ENCODE peak calls at places on chromosome X, in four cellular contexts. One of them, this sample, is unnamed. For H3K4me1, the result is how much of the 10 kb centered on the place peaks cover.

GRCh38 chrX:56833626-56834025 is 104.6 kb downstream of the NBDY start:
- DNase-seq in cardiac muscle cell: no peak
- DNase-seq in CD8-positive, alpha-beta T cell: no peak
- DNase-seq in foreskin keratinocyte: peak
- DNase-seq in this sample: no peak

GRCh38 chrX:130694983-130695382 is 208.0 kb downstream of the ENOX2 start:
- DNase-seq in cardiac muscle cell: no peak
- DNase-seq in CD8-positive, alpha-beta T cell: no peak
- DNase-seq in foreskin keratinocyte: no peak
- DNase-seq in this sample: no peak

GRCh38 chrX:72540318-72540717 is 32.3 kb downstream of the HDAC8 start:
- DNase-seq in CD8-positive, alpha-beta T cell: no peak
- DNase-seq in foreskin keratinocyte: no peak
- DNase-seq in cardiac muscle cell: peak
- DNase-seq in this sample: peak

GRCh38 chrX:24563291-24564010 is 83.7 kb downstream of the PCYT1B start:
- DNase-seq in cardiac muscle cell: no peak
- DNase-seq in CD8-positive, alpha-beta T cell: no peak
- DNase-seq in foreskin keratinocyte: no peak
- DNase-seq in this sample: no peak

GRCh38 chrX:70226048-70226447 is 8.4 kb upstream of the AWAT1 start:
- DNase-seq in CD8-positive, alpha-beta T cell: no peak
- DNase-seq in foreskin keratinocyte: no peak
- DNase-seq in cardiac muscle cell: no peak
- DNase-seq in this sample: no peak

GRCh38 chrX:19686876-19687275 is 171.6 kb upstream of the MAP3K15 start:
- DNase-seq in CD8-positive, alpha-beta T cell: no peak
- DNase-seq in foreskin keratinocyte: no peak
- DNase-seq in cardiac muscle cell: no peak
- DNase-seq in this sample: no peak

GRCh38 chrX:136781180-136781797 is 557 bp upstream of the ARHGEF6 start:
- DNase-seq in cardiac muscle cell: no peak
- DNase-seq in CD8-positive, alpha-beta T cell: no peak
- DNase-seq in foreskin keratinocyte: no peak
- DNase-seq in this sample: no peak

GRCh38 chrX:138765061-138765460 is 53.5 kb upstream of the FGF13 start:
- DNase-seq in foreskin keratinocyte: peak
- DNase-seq in CD8-positive, alpha-beta T cell: no peak
- DNase-seq in cardiac muscle cell: no peak
- DNase-seq in this sample: peak

GRCh38 chrX:45344597-45344996 is 143.9 kb upstream of the DIPK2B start:
- DNase-seq in foreskin keratinocyte: no peak
- DNase-seq in cardiac muscle cell: no peak
- DNase-seq in CD8-positive, alpha-beta T cell: no peak
- DNase-seq in this sample: peak

GRCh38 chrX:55480390-55481062 is 9.1 kb downstream of the USP51 start:
- DNase-seq in CD8-positive, alpha-beta T cell: peak
- DNase-seq in foreskin keratinocyte: no peak
- DNase-seq in cardiac muscle cell: no peak
- DNase-seq in this sample: no peak

GRCh38 chrX:118226060-118226428 is 109.4 kb upstream of the KLHL13 start:
- DNase-seq in foreskin keratinocyte: peak
- DNase-seq in cardiac muscle cell: peak
- DNase-seq in CD8-positive, alpha-beta T cell: no peak
- DNase-seq in this sample: peak

GRCh38 chrX:71168134-71168533 is 23.5 kb downstream of the NLGN3 start:
- DNase-seq in cardiac muscle cell: no peak
- DNase-seq in CD8-positive, alpha-beta T cell: no peak
- DNase-seq in foreskin keratinocyte: no peak
- DNase-seq in this sample: no peak

DNA sequence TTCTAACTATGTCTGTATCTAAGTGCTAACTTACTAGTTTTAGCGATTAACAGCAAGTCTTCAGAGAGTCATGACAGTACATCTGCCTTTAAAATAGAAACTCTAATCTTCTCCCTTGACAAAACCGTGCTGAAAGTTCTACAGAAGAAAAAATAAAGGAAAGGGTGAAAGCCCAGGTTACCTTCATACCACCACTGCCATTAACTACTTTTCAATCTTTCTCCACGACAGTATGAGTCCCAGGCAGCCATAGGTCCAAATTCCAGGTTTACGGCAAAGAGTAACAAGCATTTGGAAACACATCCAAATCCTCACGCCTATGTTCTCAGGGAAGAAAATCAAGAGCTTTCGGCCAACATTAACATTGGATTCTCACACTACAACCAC is 12.4 kb upstream of the ZCCHC13 start:
- DNase-seq in cardiac muscle cell: no peak
- DNase-seq in CD8-positive, alpha-beta T cell: no peak
- DNase-seq in foreskin keratinocyte: no peak
- DNase-seq in this sample: no peak
- H3K27ac ChIP-seq in cardiac muscle cell: peak
- H3K27ac ChIP-seq in CD8-positive, alpha-beta T cell: peak
- H3K27ac ChIP-seq in foreskin keratinocyte: peak
- H3K27ac ChIP-seq in this sample: peak

DNA sequence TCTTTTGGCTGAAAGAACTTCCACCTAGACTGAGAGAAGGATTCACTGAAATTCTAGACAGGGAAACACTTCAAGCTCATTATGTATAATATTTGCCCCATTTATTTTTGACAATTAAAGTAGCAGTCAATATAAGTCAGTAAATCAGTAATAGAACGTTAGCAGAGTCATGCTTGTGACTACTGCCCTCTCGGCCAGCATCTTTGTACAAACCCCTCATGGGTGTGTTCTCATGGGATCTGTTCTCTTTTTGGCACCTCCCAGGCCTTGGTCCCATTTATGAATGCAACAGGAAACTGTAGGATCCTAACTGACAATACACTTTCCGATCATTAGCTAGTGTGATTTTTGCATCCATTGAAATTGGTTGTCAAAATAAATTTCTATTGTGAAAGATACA is 2.9 kb downstream of the MSL3 start:
- DNase-seq in CD8-positive, alpha-beta T cell: no peak
- DNase-seq in foreskin keratinocyte: no peak
- DNase-seq in cardiac muscle cell: no peak
- DNase-seq in this sample: no peak
- H3K4me1 ChIP-seq in CD8-positive, alpha-beta T cell: under half
- H3K4me1 ChIP-seq in foreskin keratinocyte: under half
- H3K4me1 ChIP-seq in cardiac muscle cell: under half
- H3K4me1 ChIP-seq in this sample: under half

DNA sequence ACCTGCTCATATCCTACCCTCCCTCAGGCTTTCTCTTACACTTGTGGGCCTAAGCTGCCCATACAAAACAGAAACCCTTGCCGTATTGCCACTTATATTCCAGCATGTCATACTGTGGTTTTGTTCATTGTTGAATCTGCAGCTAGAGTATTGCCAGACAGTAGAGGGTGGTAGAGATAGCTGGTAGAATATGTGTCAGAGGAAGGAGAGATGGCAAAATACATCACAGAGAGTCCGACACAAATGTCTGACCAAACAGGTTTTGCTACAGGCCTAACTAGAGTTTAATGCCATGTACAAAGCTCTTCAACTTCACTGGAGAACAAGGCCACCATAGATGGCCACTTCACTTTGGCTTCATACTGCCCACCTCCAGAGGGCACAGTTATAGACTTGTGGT is 160.1 kb downstream of the EFHC2 start:
- DNase-seq in foreskin keratinocyte: peak
- DNase-seq in cardiac muscle cell: no peak
- DNase-seq in CD8-positive, alpha-beta T cell: no peak
- DNase-seq in this sample: no peak
- TF ChIP-seq CTCF in foreskin keratinocyte: peak
- TF ChIP-seq CTCF in cardiac muscle cell: no peak
- TF ChIP-seq CTCF in CD8-positive, alpha-beta T cell: no peak
- TF ChIP-seq CTCF in this sample: no peak

GRCh38 chrX:49102221-49102620 is 21.3 kb downstream of the GPKOW start:
- DNase-seq in cardiac muscle cell: no peak
- DNase-seq in CD8-positive, alpha-beta T cell: no peak
- DNase-seq in foreskin keratinocyte: no peak
- DNase-seq in this sample: no peak
- H3K27ac ChIP-seq in cardiac muscle cell: no peak
- H3K27ac ChIP-seq in CD8-positive, alpha-beta T cell: no peak
- H3K27ac ChIP-seq in foreskin keratinocyte: no peak
- H3K27ac ChIP-seq in this sample: no peak

GRCh38 chrX:110175146-110175545 is 142.7 kb downstream of the AMMECR1 start:
- DNase-seq in foreskin keratinocyte: no peak
- DNase-seq in CD8-positive, alpha-beta T cell: no peak
- DNase-seq in cardiac muscle cell: no peak
- DNase-seq in this sample: no peak

GRCh38 chrX:110180176-110180927 is 137.5 kb downstream of the AMMECR1 start:
- DNase-seq in foreskin keratinocyte: peak
- DNase-seq in cardiac muscle cell: no peak
- DNase-seq in CD8-positive, alpha-beta T cell: no peak
- DNase-seq in this sample: peak

GRCh38 chrX:110180928-110181310 is 137.0 kb downstream of the AMMECR1 start:
- DNase-seq in foreskin keratinocyte: peak
- DNase-seq in CD8-positive, alpha-beta T cell: no peak
- DNase-seq in cardiac muscle cell: no peak
- DNase-seq in this sample: peak

GRCh38 chrX:110181459-110182137 is 136.3 kb downstream of the AMMECR1 start:
- DNase-seq in foreskin keratinocyte: no peak
- DNase-seq in cardiac muscle cell: no peak
- DNase-seq in CD8-positive, alpha-beta T cell: no peak
- DNase-seq in this sample: no peak

DNA sequence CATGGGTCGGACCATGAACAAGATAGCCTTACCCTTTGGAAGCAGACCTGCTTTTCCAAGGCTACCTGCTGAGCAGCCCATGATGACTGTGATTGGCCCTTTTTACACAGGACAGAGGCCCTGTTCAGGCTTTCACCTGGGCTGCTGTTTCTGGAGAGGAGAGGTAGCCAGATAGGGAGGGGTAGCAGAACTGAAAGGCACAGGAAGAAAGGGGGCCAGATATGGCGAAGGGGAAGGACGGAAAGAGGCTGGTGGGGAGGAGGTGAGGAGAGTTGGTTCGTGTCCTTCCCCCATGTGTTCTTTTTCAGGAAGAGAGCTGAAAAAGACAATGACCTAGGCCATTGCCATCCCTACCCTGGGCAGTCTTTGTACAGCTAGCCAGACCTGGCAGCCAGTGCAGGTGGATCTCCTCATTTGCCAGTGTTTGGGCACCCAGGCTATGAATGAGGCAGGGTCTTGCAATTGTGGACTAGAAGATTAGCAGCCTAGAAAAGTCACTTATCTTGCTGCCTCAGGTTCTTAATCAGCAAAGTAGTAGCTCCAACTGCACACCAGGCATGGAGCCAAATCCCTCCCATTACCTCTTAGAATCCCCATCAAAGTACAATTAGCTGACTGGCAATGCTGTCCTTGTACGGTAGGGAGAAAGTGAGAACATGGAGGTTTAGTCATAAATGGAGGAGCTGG is 139.6 kb downstream of the AMMECR1 start:
- DNase-seq in CD8-positive, alpha-beta T cell: no peak
- DNase-seq in foreskin keratinocyte: no peak
- DNase-seq in cardiac muscle cell: no peak
- DNase-seq in this sample: no peak
- H3K4me1 ChIP-seq in CD8-positive, alpha-beta T cell: under half
- H3K4me1 ChIP-seq in foreskin keratinocyte: under half
- H3K4me1 ChIP-seq in cardiac muscle cell: under half
- H3K4me1 ChIP-seq in this sample: under half

GRCh38 chrX:135516376-135516775 is 4.1 kb upstream of the INTS6L start:
- DNase-seq in CD8-positive, alpha-beta T cell: no peak
- DNase-seq in cardiac muscle cell: no peak
- DNase-seq in foreskin keratinocyte: no peak
- DNase-seq in this sample: no peak
- TF ChIP-seq CTCF in CD8-positive, alpha-beta T cell: no peak
- TF ChIP-seq CTCF in cardiac muscle cell: no peak
- TF ChIP-seq CTCF in foreskin keratinocyte: peak
- TF ChIP-seq CTCF in this sample: no peak

GRCh38 chrX:16167181-16167580 is at the start of gene MAGEB17:
- DNase-seq in cardiac muscle cell: no peak
- DNase-seq in CD8-positive, alpha-beta T cell: no peak
- DNase-seq in foreskin keratinocyte: no peak
- DNase-seq in this sample: no peak

GRCh38 chrX:16160729-16161128 is 6.6 kb upstream of the MAGEB17 start:
- DNase-seq in foreskin keratinocyte: peak
- DNase-seq in CD8-positive, alpha-beta T cell: no peak
- DNase-seq in cardiac muscle cell: no peak
- DNase-seq in this sample: peak

GRCh38 chrX:16164748-16165147 is 2.5 kb upstream of the MAGEB17 start:
- DNase-seq in foreskin keratinocyte: no peak
- DNase-seq in cardiac muscle cell: no peak
- DNase-seq in CD8-positive, alpha-beta T cell: no peak
- DNase-seq in this sample: no peak

DNA sequence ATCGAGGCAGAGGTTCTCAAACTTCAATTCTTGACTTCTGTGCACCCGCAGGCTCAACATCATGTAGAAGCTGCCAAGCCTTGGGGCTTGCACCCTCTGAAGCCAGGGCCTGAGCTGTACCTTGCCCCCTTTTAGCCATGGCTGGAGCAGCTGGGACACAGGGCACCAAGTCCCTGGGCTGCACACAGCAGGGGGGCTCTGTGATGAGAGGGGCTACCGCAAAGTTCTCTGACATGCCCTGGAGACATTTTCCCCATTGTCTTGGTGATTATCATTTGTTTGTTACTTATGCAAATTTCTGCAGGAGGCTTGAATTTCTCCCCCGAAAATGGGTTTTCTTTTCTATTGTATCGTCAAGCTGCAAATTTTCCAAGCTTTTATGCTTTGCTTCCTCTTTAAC is 4.9 kb upstream of the MAGEB17 start:
- DNase-seq in cardiac muscle cell: no peak
- DNase-seq in CD8-positive, alpha-beta T cell: no peak
- DNase-seq in foreskin keratinocyte: no peak
- DNase-seq in this sample: no peak
- H3K27ac ChIP-seq in cardiac muscle cell: no peak
- H3K27ac ChIP-seq in CD8-positive, alpha-beta T cell: no peak
- H3K27ac ChIP-seq in foreskin keratinocyte: no peak
- H3K27ac ChIP-seq in this sample: no peak

GRCh38 chrX:7158468-7158990 is 10.6 kb upstream of the PUDP start:
- DNase-seq in CD8-positive, alpha-beta T cell: no peak
- DNase-seq in cardiac muscle cell: no peak
- DNase-seq in foreskin keratinocyte: no peak
- DNase-seq in this sample: no peak

GRCh38 chrX:7154040-7154597 is 6.2 kb upstream of the PUDP start:
- DNase-seq in foreskin keratinocyte: no peak
- DNase-seq in cardiac muscle cell: no peak
- DNase-seq in CD8-positive, alpha-beta T cell: no peak
- DNase-seq in this sample: no peak

GRCh38 chrX:7156879-7157278 is 8.9 kb upstream of the PUDP start:
- DNase-seq in CD8-positive, alpha-beta T cell: no peak
- DNase-seq in foreskin keratinocyte: no peak
- DNase-seq in cardiac muscle cell: no peak
- DNase-seq in this sample: no peak

GRCh38 chrX:7153231-7153630 is 5.3 kb upstream of the PUDP start:
- DNase-seq in cardiac muscle cell: no peak
- DNase-seq in foreskin keratinocyte: no peak
- DNase-seq in CD8-positive, alpha-beta T cell: no peak
- DNase-seq in this sample: no peak

DNA sequence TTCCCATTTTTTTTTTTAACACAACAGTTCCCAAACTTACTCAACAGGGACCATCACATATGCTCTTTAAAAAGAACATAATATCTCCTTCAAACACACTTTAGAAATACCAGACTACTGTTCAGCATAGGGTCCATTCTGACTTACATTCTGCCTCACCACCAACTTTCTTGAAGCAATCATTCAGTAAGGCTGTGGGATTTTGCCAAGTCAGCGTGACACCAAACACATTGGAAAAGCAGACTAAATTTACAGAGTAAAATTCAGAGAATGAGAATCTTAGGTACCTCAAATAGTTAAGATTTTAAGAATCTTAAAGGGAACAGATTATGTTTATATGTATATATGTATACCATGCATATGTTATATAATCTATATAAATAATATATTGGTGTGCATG is 7.2 kb upstream of the PUDP start:
- DNase-seq in foreskin keratinocyte: no peak
- DNase-seq in CD8-positive, alpha-beta T cell: no peak
- DNase-seq in cardiac muscle cell: no peak
- DNase-seq in this sample: no peak
- H3K4me1 ChIP-seq in foreskin keratinocyte: under half
- H3K4me1 ChIP-seq in CD8-positive, alpha-beta T cell: under half
- H3K4me1 ChIP-seq in cardiac muscle cell: under half
- H3K4me1 ChIP-seq in this sample: under half

This sample was measured in astrocyte.